ENCODE peak calls at places on chromosomes 1 and 21, in ten cellular contexts. T is hepatocyte; H is activated CD4-positive, alpha-beta T cell treated with anti-CD3 and anti-CD28 coated beads for 48 hours; Z is A172; G is activated naive CD8-positive, alpha-beta T cell treated with anti-CD3 and anti-CD28 coated beads for 36 hours; Q is lower lobe of right lung; N is fibroblast of pulmonary artery; D is HuH-7.5; S is stomach; L is M059J. K is an unnamed sample.

GRCh38 chr1:113659010-113659409 is 100.3 kb downstream of the PHTF1 start:
- DNase-seq in G (no peak), Q (no peak), S (no peak), N (no peak), D (no peak), T (no peak), L (peak; percentile 40), H (no peak), Z (peak; percentile 17), K (no peak)

GRCh38 chr1:99860703-99861102 is 10.5 kb downstream of the AGL start:
- DNase-seq in N (no peak), T (no peak), Z (no peak), S (no peak), H (no peak), D (no peak), G (no peak), Q (no peak), L (no peak), K (no peak)

GRCh38 chr1:31760901-31761470 is 3.2 kb downstream of the ADGRB2 start:
- DNase-seq in Z (peak; percentile 55), L (peak; percentile 84), Q (peak; percentile 66), T (peak; percentile 86), H (peak; percentile 63), D (peak; percentile 71), S (peak; percentile 67), N (peak; percentile 57), G (peak; percentile 61), K (peak; percentile 63)

GRCh38 chr1:7060826-7061225 is 275.6 kb downstream of the CAMTA1 start:
- DNase-seq in L (no peak), H (no peak), T (no peak), G (no peak), N (no peak), Z (no peak), D (no peak), S (no peak), Q (no peak), K (no peak)

GRCh38 chr1:2494323-2494693 is 18.2 kb downstream of the PLCH2 start:
- DNase-seq in Q (no peak), Z (peak; percentile 59), N (peak; percentile 24), D (peak; percentile 88), L (peak; percentile 84), G (no peak), S (no peak), T (peak; percentile 77), H (no peak), K (peak; percentile 52)

GRCh38 chr21:41137401-41137800 is 30.6 kb upstream of the BACE2 start:
- DNase-seq in Z (no peak), S (no peak), N (no peak), G (no peak), Q (no peak), H (no peak), D (no peak), L (no peak), T (no peak), K (no peak)

GRCh38 chr1:225464851-225465792 is 37.3 kb upstream of the LBR start:
- DNase-seq in Q (no peak), H (no peak), T (no peak), D (no peak), Z (peak; percentile 54), N (no peak), L (peak; percentile 30), S (no peak), G (no peak), K (no peak)

GRCh38 chr1:110057963-110058518 is 12.4 kb downstream of the ALX3 start:
- DNase-seq in Q (peak; percentile 62), L (no peak), N (no peak), D (no peak), S (no peak), T (no peak), Z (no peak), H (no peak), G (no peak), K (no peak)

GRCh38 chr21:29321217-29321616 is 22.5 kb downstream of the BACH1 start:
- DNase-seq in Z (no peak), T (no peak), Q (no peak), G (no peak), N (no peak), D (no peak), S (no peak), L (no peak), H (no peak), K (no peak)

GRCh38 chr1:154595621-154596020 is 12.4 kb downstream of the ADAR start:
- DNase-seq in G (no peak), T (no peak), L (peak; percentile 63), Z (no peak), N (peak; percentile 13), H (no peak), Q (no peak), S (no peak), D (no peak), K (peak; percentile 58)

GRCh38 chr1:24286246-24287010 is 32.7 kb upstream of the GRHL3 start:
- DNase-seq in G (no peak), H (no peak), N (no peak), L (peak; percentile 43), Z (no peak), S (no peak), D (no peak), Q (no peak), T (no peak), K (no peak)

GRCh38 chr1:32612189-32612881 is 38.0 kb downstream of the ZBTB8OS start:
- DNase-seq in D (peak; percentile 84), Z (peak; percentile 65), T (peak; percentile 89), S (peak; percentile 91), H (peak; percentile 69), G (peak; percentile 77), Q (peak; percentile 94), N (peak; percentile 76), L (peak; percentile 89), K (peak; percentile 74)

GRCh38 chr1:112991721-112992120 is 35.7 kb upstream of the SLC16A1 start:
- DNase-seq in Q (no peak), L (no peak), S (no peak), D (no peak), T (no peak), H (no peak), Z (no peak), N (no peak), G (no peak), K (no peak)

GRCh38 chr1:201324306-201324705 is 41.0 kb downstream of the PKP1 start:
- DNase-seq in Q (peak; percentile 14), H (no peak), T (no peak), S (no peak), G (no peak), D (no peak), Z (no peak), N (no peak), L (no peak), K (no peak)

GRCh38 chr1:36455386-36455785 is 5.1 kb upstream of the OSCP1 start:
- DNase-seq in Z (no peak), Q (no peak), H (no peak), N (no peak), S (no peak), G (no peak), D (no peak), L (no peak), T (no peak), K (no peak)